ENCODE peak calls at places on chromosomes 2 and 18, in six cellular contexts. H, U, W, I, P and V are unnamed samples.

GRCh38 chr18:45379903-45380302 is 235.4 kb upstream of the SLC14A2 start:
- DNase-seq in H (no peak), W (no peak), I (no peak), P (no peak), U (no peak), V (no peak)

GRCh38 chr2:100184055-100184737 is 41.8 kb upstream of the AFF3 start:
- DNase-seq in H (no peak), W (no peak), P (no peak), I (no peak), U (no peak), V (no peak)

GRCh38 chr2:17309741-17310339 is 208.4 kb downstream of the RAD51AP2 start:
- DNase-seq in I (no peak), H (peak), W (peak), U (peak), P (peak), V (no peak)

GRCh38 chr18:66958309-66958708 is 354.4 kb upstream of the CDH19 start:
- DNase-seq in I (no peak), P (no peak), H (no peak), W (no peak), U (no peak), V (no peak)

GRCh38 chr2:24852431-24853020 is 59.3 kb downstream of the CENPO start:
- DNase-seq in W (no peak), H (no peak), U (no peak), P (no peak), I (no peak), V (no peak)

GRCh38 chr2:173672573-173673340 is 292.4 kb downstream of the SP3 start:
- DNase-seq in W (no peak), U (no peak), H (no peak), I (no peak), P (no peak), V (no peak)

GRCh38 chr2:46655551-46656436 is 176.4 kb downstream of the TMEM247 start:
- DNase-seq in H (peak), P (peak), I (no peak), W (no peak), U (no peak), V (no peak)

GRCh38 chr2:202909394-202910192 is 1.9 kb downstream of the WDR12 start:
- DNase-seq in H (peak), W (no peak), I (no peak), U (no peak), P (no peak), V (no peak)

GRCh38 chr18:56200381-56200831 is 438.0 kb downstream of the TXNL1 start:
- DNase-seq in I (no peak), W (no peak), P (peak), U (no peak), H (peak), V (peak)

GRCh38 chr2:96413067-96413722 is 77.6 kb downstream of the NCAPH start:
- DNase-seq in H (peak), P (no peak), I (no peak), W (no peak), U (peak), V (no peak)

GRCh38 chr2:134365356-134365755 is 111.5 kb downstream of the MGAT5 start:
- DNase-seq in W (no peak), H (no peak), I (no peak), U (no peak), P (no peak), V (no peak)

GRCh38 chr2:168429988-168430387 is 26.1 kb upstream of the CERS6 start:
- DNase-seq in I (no peak), H (no peak), U (no peak), W (no peak), P (no peak), V (no peak)

GRCh38 chr18:56148373-56148772 is 490.0 kb downstream of the TXNL1 start:
- DNase-seq in U (no peak), P (peak), H (peak), I (no peak), W (no peak), V (peak)

GRCh38 chr2:55109219-55109891 is 59.1 kb upstream of the RTN4 start:
- DNase-seq in W (no peak), I (no peak), H (no peak), U (peak), P (no peak), V (no peak)